ENCODE peak calls at places on chromosomes 12 and 14, in five cellular contexts. One of them, this sample, is unnamed.

GRCh38 chr14:41805633-41806032 is 199.0 kb downstream of the LRFN5 start:
- DNase-seq in right lobe of liver: no peak
- DNase-seq in fibroblast of pulmonary artery: no peak
- DNase-seq in astrocyte: no peak
- DNase-seq in GM23338: no peak
- DNase-seq in this sample: no peak

GRCh38 chr14:52922656-52923055 is 28.2 kb downstream of the FERMT2 start:
- DNase-seq in right lobe of liver: no peak
- DNase-seq in fibroblast of pulmonary artery: peak; percentile 65
- DNase-seq in astrocyte: peak; percentile 83
- DNase-seq in GM23338: no peak
- DNase-seq in this sample: peak; percentile 63

GRCh38 chr12:1584326-1584725 is 10.1 kb downstream of the FBXL14 start:
- DNase-seq in right lobe of liver: no peak
- DNase-seq in fibroblast of pulmonary artery: no peak
- DNase-seq in astrocyte: no peak
- DNase-seq in GM23338: no peak
- DNase-seq in this sample: no peak

GRCh38 chr14:30227871-30228270 is 300.2 kb upstream of the PRKD1 start:
- DNase-seq in right lobe of liver: no peak
- DNase-seq in fibroblast of pulmonary artery: peak; percentile 62
- DNase-seq in astrocyte: peak; percentile 61
- DNase-seq in GM23338: no peak
- DNase-seq in this sample: peak; percentile 59

GRCh38 chr12:56038022-56038665 is 3.6 kb upstream of the RPS26 start:
- DNase-seq in right lobe of liver: no peak
- DNase-seq in fibroblast of pulmonary artery: no peak
- DNase-seq in astrocyte: no peak
- DNase-seq in GM23338: no peak
- DNase-seq in this sample: no peak

GRCh38 chr14:90034156-90034555 is 27.6 kb upstream of the KCNK13 start:
- DNase-seq in right lobe of liver: no peak
- DNase-seq in fibroblast of pulmonary artery: no peak
- DNase-seq in astrocyte: no peak
- DNase-seq in GM23338: no peak
- DNase-seq in this sample: no peak

GRCh38 chr12:109433618-109434017 is 43.5 kb downstream of the KCTD10 start:
- DNase-seq in right lobe of liver: no peak
- DNase-seq in fibroblast of pulmonary artery: no peak
- DNase-seq in astrocyte: no peak
- DNase-seq in GM23338: peak; percentile 58
- DNase-seq in this sample: no peak

GRCh38 chr12:40820794-40821484 is 128.7 kb downstream of the CNTN1 start:
- DNase-seq in right lobe of liver: no peak
- DNase-seq in fibroblast of pulmonary artery: no peak
- DNase-seq in astrocyte: no peak
- DNase-seq in GM23338: no peak
- DNase-seq in this sample: no peak

GRCh38 chr14:73283592-73284379 is 46.5 kb downstream of the PAPLN start:
- DNase-seq in right lobe of liver: no peak
- DNase-seq in fibroblast of pulmonary artery: peak; percentile 57
- DNase-seq in astrocyte: peak; percentile 18
- DNase-seq in GM23338: peak; percentile 84
- DNase-seq in this sample: no peak

GRCh38 chr14:64503184-64503433 is 529 bp downstream of the ZBTB25 start:
- DNase-seq in right lobe of liver: no peak
- DNase-seq in fibroblast of pulmonary artery: no peak
- DNase-seq in astrocyte: no peak
- DNase-seq in GM23338: peak; percentile 22
- DNase-seq in this sample: no peak

GRCh38 chr14:64500088-64500487 is 3.5 kb downstream of the ZBTB25 start:
- DNase-seq in right lobe of liver: no peak
- DNase-seq in fibroblast of pulmonary artery: peak; percentile 32
- DNase-seq in astrocyte: no peak
- DNase-seq in GM23338: no peak
- DNase-seq in this sample: no peak

GRCh38 chr14:64502476-64503183 is 1.0 kb downstream of the ZBTB25 start:
- DNase-seq in right lobe of liver: no peak
- DNase-seq in fibroblast of pulmonary artery: peak; percentile 23
- DNase-seq in astrocyte: peak; percentile 15
- DNase-seq in GM23338: peak; percentile 50
- DNase-seq in this sample: no peak

GRCh38 chr14:64503434-64504309 is at the start of gene ZBTB25:
- DNase-seq in right lobe of liver: peak; percentile 92
- DNase-seq in fibroblast of pulmonary artery: peak; percentile 92
- DNase-seq in astrocyte: peak; percentile 87
- DNase-seq in GM23338: peak; percentile 95
- DNase-seq in this sample: no peak

DNA sequence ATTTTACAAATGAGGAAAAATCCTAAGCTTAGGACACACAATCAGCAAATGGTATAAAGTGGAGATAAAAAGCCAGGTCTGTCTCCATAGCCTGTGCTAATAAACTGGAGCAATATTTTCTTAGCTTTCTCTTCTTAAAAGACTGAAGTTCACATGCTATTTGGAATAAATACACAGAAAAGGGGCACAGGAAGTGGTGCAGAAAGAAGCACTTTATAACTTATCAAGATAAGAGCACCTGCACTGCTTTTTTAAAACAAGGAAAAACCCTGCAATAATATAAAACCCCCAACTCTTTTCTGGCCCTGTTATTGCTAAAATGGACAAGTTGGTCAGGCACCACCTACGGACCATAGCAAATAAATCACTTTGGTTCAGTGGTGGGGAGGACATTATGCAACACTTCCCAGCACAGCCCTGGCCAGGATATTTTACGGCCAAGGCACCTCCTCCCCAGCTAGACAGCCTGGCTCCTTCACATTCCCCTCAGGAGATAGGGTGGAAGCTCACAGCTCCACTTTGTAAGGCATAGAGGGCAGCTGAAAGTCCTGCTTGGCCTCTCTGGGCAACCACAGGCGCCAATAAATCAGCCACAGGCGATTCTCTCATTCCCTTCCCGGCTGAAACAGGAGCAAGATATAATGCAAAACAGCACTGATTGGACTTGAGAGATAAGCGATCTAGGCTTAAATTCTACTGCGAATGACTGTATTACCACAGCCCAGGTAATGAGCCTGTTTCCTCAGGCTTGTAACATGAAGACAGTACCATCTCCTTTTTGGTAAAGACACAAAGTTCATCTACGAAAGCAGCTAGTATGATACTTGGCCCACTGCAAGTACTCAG is 2.1 kb downstream of the ZBTB25 start:
- DNase-seq in right lobe of liver: peak; percentile 73
- DNase-seq in fibroblast of pulmonary artery: peak; percentile 86
- DNase-seq in astrocyte: peak; percentile 77
- DNase-seq in GM23338: no peak
- DNase-seq in this sample: peak; percentile 58
- H3K4me3 ChIP-seq in right lobe of liver: no peak overlapping the region
- H3K4me3 ChIP-seq in fibroblast of pulmonary artery: peak overlapping the region; percentile 76
- H3K4me3 ChIP-seq in astrocyte: no peak overlapping the region
- H3K4me3 ChIP-seq in GM23338: no peak overlapping the region
- H3K4me3 ChIP-seq in this sample: peak overlapping the region; percentile 68

GRCh38 chr14:35333797-35334743 is 41.9 kb downstream of the PSMA6 start:
- DNase-seq in right lobe of liver: no peak
- DNase-seq in fibroblast of pulmonary artery: no peak
- DNase-seq in astrocyte: no peak
- DNase-seq in GM23338: no peak
- DNase-seq in this sample: no peak
- TF ChIP-seq CTCF in right lobe of liver: no peak
- TF ChIP-seq CTCF in fibroblast of pulmonary artery: no peak
- TF ChIP-seq CTCF in astrocyte: no peak
- TF ChIP-seq CTCF in GM23338: peak; percentile 26
- TF ChIP-seq CTCF in this sample: no peak

GRCh38 chr12:116661341-116661740 is 76.5 kb downstream of the SPRING1 start:
- DNase-seq in right lobe of liver: no peak
- DNase-seq in fibroblast of pulmonary artery: no peak
- DNase-seq in astrocyte: no peak
- DNase-seq in GM23338: no peak
- DNase-seq in this sample: no peak

GRCh38 chr12:116654216-116654743 is 83.6 kb downstream of the SPRING1 start:
- DNase-seq in right lobe of liver: no peak
- DNase-seq in fibroblast of pulmonary artery: no peak
- DNase-seq in astrocyte: no peak
- DNase-seq in GM23338: no peak
- DNase-seq in this sample: no peak

GRCh38 chr12:116659771-116660481 is 77.9 kb downstream of the SPRING1 start:
- DNase-seq in right lobe of liver: no peak
- DNase-seq in fibroblast of pulmonary artery: no peak
- DNase-seq in astrocyte: peak; percentile 74
- DNase-seq in GM23338: no peak
- DNase-seq in this sample: no peak

GRCh38 chr12:116656371-116656770 is 81.5 kb downstream of the SPRING1 start:
- DNase-seq in right lobe of liver: no peak
- DNase-seq in fibroblast of pulmonary artery: no peak
- DNase-seq in astrocyte: no peak
- DNase-seq in GM23338: no peak
- DNase-seq in this sample: no peak

GRCh38 chr12:116657921-116658495 is 79.9 kb downstream of the SPRING1 start:
- DNase-seq in right lobe of liver: no peak
- DNase-seq in fibroblast of pulmonary artery: no peak
- DNase-seq in astrocyte: peak; percentile 8
- DNase-seq in GM23338: no peak
- DNase-seq in this sample: no peak
- H3K4me3 ChIP-seq in right lobe of liver: peak overlapping the region; percentile 12
- H3K4me3 ChIP-seq in fibroblast of pulmonary artery: peak overlapping the region; percentile 17
- H3K4me3 ChIP-seq in astrocyte: peak overlapping the region; percentile 37
- H3K4me3 ChIP-seq in GM23338: no peak overlapping the region
- H3K4me3 ChIP-seq in this sample: peak overlapping the region; percentile 40

DNA sequence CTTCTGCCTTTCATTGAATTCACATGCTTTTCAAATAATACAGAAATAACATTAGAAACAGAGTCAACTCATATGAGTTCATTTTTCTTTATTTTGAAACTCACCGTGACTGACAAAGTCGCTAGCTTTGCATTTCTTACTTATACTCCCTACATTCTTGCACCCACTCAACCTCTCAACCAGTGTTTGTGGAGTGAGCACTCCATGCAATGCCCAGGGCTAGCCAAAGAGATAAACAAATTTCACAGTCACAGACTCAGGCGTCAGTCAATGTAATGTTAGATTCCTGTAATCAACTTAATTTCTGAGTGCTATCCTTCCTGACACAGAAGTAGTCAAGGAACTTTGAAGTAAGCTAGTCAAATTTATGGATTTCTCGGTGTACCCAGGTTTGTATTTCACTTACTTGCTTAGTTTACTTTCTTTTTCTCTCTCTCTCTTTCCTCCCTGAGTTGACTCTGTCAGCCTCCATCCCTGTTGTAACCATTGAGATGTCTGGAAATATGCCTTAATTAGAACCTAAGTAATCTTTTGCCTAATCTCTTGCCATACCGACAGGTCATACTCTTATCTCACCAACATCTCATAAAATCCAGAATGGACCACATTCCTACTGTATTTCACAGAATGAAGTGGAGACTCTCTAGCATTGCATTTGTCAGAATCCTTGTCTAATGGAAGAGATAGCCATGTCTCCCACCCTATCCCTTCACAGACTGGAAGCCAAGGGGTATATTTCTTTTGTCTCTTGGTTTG is 413.0 kb downstream of the AEBP2 start:
- DNase-seq in right lobe of liver: no peak
- DNase-seq in fibroblast of pulmonary artery: no peak
- DNase-seq in astrocyte: no peak
- DNase-seq in GM23338: no peak
- DNase-seq in this sample: no peak
- TF ChIP-seq CTCF in right lobe of liver: no peak
- TF ChIP-seq CTCF in fibroblast of pulmonary artery: no peak
- TF ChIP-seq CTCF in astrocyte: no peak
- TF ChIP-seq CTCF in GM23338: no peak
- TF ChIP-seq CTCF in this sample: no peak

GRCh38 chr14:72024043-72024407 is 91.8 kb downstream of the RGS6 start:
- DNase-seq in right lobe of liver: no peak
- DNase-seq in fibroblast of pulmonary artery: peak; percentile 19
- DNase-seq in astrocyte: peak; percentile 1
- DNase-seq in GM23338: peak; percentile 83
- DNase-seq in this sample: peak; percentile 23
- H3K4me3 ChIP-seq in right lobe of liver: no peak overlapping the region
- H3K4me3 ChIP-seq in fibroblast of pulmonary artery: no peak overlapping the region
- H3K4me3 ChIP-seq in astrocyte: no peak overlapping the region
- H3K4me3 ChIP-seq in GM23338: no peak overlapping the region
- H3K4me3 ChIP-seq in this sample: no peak overlapping the region

GRCh38 chr12:8894986-8895385 is 19.3 kb upstream of the PHC1 start:
- DNase-seq in right lobe of liver: no peak
- DNase-seq in fibroblast of pulmonary artery: no peak
- DNase-seq in astrocyte: no peak
- DNase-seq in GM23338: no peak
- DNase-seq in this sample: no peak

GRCh38 chr12:8886515-8887284 is 27.6 kb upstream of the PHC1 start:
- DNase-seq in right lobe of liver: no peak
- DNase-seq in fibroblast of pulmonary artery: no peak
- DNase-seq in astrocyte: no peak
- DNase-seq in GM23338: no peak
- DNase-seq in this sample: no peak

GRCh38 chr12:8887285-8887715 is 27.0 kb upstream of the PHC1 start:
- DNase-seq in right lobe of liver: no peak
- DNase-seq in fibroblast of pulmonary artery: peak; percentile 39
- DNase-seq in astrocyte: peak; percentile 22
- DNase-seq in GM23338: no peak
- DNase-seq in this sample: peak; percentile 43

GRCh38 chr12:8894378-8894777 is 19.9 kb upstream of the PHC1 start:
- DNase-seq in right lobe of liver: no peak
- DNase-seq in fibroblast of pulmonary artery: no peak
- DNase-seq in astrocyte: no peak
- DNase-seq in GM23338: no peak
- DNase-seq in this sample: no peak

GRCh38 chr12:8890313-8891084 is 23.8 kb upstream of the PHC1 start:
- DNase-seq in right lobe of liver: no peak
- DNase-seq in fibroblast of pulmonary artery: peak; percentile 66
- DNase-seq in astrocyte: peak; percentile 25
- DNase-seq in GM23338: peak; percentile 82
- DNase-seq in this sample: no peak
- TF ChIP-seq CTCF in right lobe of liver: peak; percentile 74
- TF ChIP-seq CTCF in fibroblast of pulmonary artery: peak; percentile 82
- TF ChIP-seq CTCF in astrocyte: peak; percentile 85
- TF ChIP-seq CTCF in GM23338: peak; percentile 88
- TF ChIP-seq CTCF in this sample: peak; percentile 88

DNA sequence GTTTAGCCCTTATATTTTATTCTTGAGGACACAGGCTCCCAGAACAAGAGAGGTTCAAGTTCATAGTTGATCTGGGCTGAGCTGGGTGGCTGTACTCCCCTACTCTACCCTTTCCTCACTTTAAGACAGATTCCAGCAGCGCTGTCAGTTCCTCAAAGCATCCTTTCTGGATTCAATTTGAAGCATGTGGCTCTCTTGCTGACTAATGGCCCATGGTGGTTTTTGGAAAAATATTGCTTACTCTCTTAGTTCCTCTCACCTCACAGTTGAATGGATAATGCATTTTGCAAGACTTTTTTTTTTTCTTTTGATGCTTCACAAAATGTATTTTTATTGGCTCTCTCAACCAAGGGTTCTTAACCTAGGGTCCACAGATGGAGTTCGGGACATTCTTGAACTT is 4.1 kb downstream of the PELI2 start:
- DNase-seq in right lobe of liver: no peak
- DNase-seq in fibroblast of pulmonary artery: no peak
- DNase-seq in astrocyte: no peak
- DNase-seq in GM23338: no peak
- DNase-seq in this sample: no peak
- H3K4me3 ChIP-seq in right lobe of liver: no peak overlapping the region
- H3K4me3 ChIP-seq in fibroblast of pulmonary artery: no peak overlapping the region
- H3K4me3 ChIP-seq in astrocyte: no peak overlapping the region
- H3K4me3 ChIP-seq in GM23338: no peak overlapping the region
- H3K4me3 ChIP-seq in this sample: no peak overlapping the region

GRCh38 chr12:85076688-85077430 is 40.7 kb downstream of the LRRIQ1 start:
- DNase-seq in right lobe of liver: no peak
- DNase-seq in fibroblast of pulmonary artery: peak; percentile 91
- DNase-seq in astrocyte: peak; percentile 93
- DNase-seq in GM23338: peak; percentile 85
- DNase-seq in this sample: peak; percentile 85
- TF ChIP-seq CTCF in right lobe of liver: peak; percentile 19
- TF ChIP-seq CTCF in fibroblast of pulmonary artery: peak; percentile 61
- TF ChIP-seq CTCF in astrocyte: peak; percentile 56
- TF ChIP-seq CTCF in GM23338: peak; percentile 69
- TF ChIP-seq CTCF in this sample: peak; percentile 69

This sample was measured in epithelial cell of proximal tubule.